ENCODE peak calls at places on chromosomes 1 and 21, in seven cellular contexts. A is fibroblast of lung, Y is foreskin keratinocyte, Q is lower lobe of right lung, F is heart left ventricle, M is K562, C is left ventricle myocardium inferior. L is an unnamed sample.

GRCh38 chr1:242425232-242425631 is 99.3 kb downstream of the PLD5 start:
- DNase-seq in A (no peak), Y (peak; percentile 53), F (no peak), Q (no peak), C (no peak), M (no peak), L (no peak)

GRCh38 chr1:54475357-54476230 is 69.4 kb upstream of the SSBP3 start:
- DNase-seq in Y (no peak), A (no peak), F (no peak), C (no peak), M (no peak), Q (no peak), L (no peak)

GRCh38 chr1:55696181-55696580 is 481.0 kb upstream of the USP24 start:
- DNase-seq in Y (peak; percentile 15), C (no peak), M (no peak), F (peak; percentile 37), Q (no peak), A (peak; percentile 97), L (no peak)

GRCh38 chr1:163983097-163983496 is 575.9 kb upstream of the PBX1 start:
- DNase-seq in F (no peak), Y (no peak), Q (no peak), A (no peak), C (no peak), M (no peak), L (no peak)

GRCh38 chr1:194045416-194045815 is 859.0 kb upstream of the B3GALT2 start:
- DNase-seq in M (no peak), Y (peak; percentile 80), Q (no peak), A (peak; percentile 73), C (no peak), F (no peak), L (no peak)

GRCh38 chr21:45971487-45972352 is 9.8 kb upstream of the COL6A1 start:
- DNase-seq in F (peak; percentile 85), M (no peak), C (peak; percentile 81), Q (peak; percentile 57), A (peak; percentile 56), Y (no peak), L (no peak)

GRCh38 chr1:1621682-1622577 is 6.6 kb downstream of the MIB2 start:
- DNase-seq in Q (no peak), M (no peak), A (peak; percentile 48), F (peak; percentile 18), C (no peak), Y (no peak), L (no peak)

GRCh38 chr1:77010937-77011336 is 143.7 kb downstream of the ST6GALNAC5 start:
- DNase-seq in Y (no peak), Q (no peak), F (no peak), A (no peak), M (no peak), C (no peak), L (no peak)

GRCh38 chr1:227342075-227342829 is 24.0 kb upstream of the CDC42BPA start:
- DNase-seq in F (no peak), Y (no peak), A (no peak), Q (no peak), M (no peak), C (no peak), L (no peak)

GRCh38 chr1:50542362-50542761 is 119.1 kb upstream of the DMRTA2 start:
- DNase-seq in C (no peak), A (peak; percentile 58), Q (no peak), Y (no peak), F (no peak), M (no peak), L (no peak)

GRCh38 chr1:177235350-177235749 is 64.6 kb downstream of the BRINP2 start:
- DNase-seq in C (no peak), Y (no peak), F (no peak), Q (no peak), A (no peak), M (no peak), L (no peak)

GRCh38 chr1:100955322-100955721 is 59.4 kb downstream of the SLC30A7 start:
- DNase-seq in Q (no peak), A (peak; percentile 91), F (no peak), C (no peak), Y (peak; percentile 57), M (no peak), L (no peak)

GRCh38 chr1:100649128-100649527 is 70.4 kb upstream of the VCAM1 start:
- DNase-seq in F (no peak), Q (no peak), M (no peak), C (no peak), A (no peak), Y (no peak), L (no peak)

GRCh38 chr1:232986000-232986922 is 35.9 kb downstream of the NTPCR start:
- DNase-seq in A (no peak), C (no peak), F (no peak), Q (no peak), Y (no peak), M (no peak), L (no peak)

GRCh38 chr1:22044690-22045420 is 7.7 kb upstream of the CDC42 start:
- DNase-seq in Q (no peak), Y (peak; percentile 86), C (no peak), M (no peak), A (peak; percentile 83), F (no peak), L (no peak)

GRCh38 chr1:70863256-70863655 is 184.4 kb downstream of the PTGER3 start:
- DNase-seq in C (no peak), A (no peak), Q (no peak), M (no peak), F (no peak), Y (no peak), L (no peak)

GRCh38 chr1:241253491-241253890 is 103.5 kb downstream of the RGS7 start:
- DNase-seq in M (no peak), F (no peak), Y (peak; percentile 11), C (no peak), Q (no peak), A (peak; percentile 12), L (no peak)

GRCh38 chr1:197250616-197251015 is 17.4 kb upstream of the CRB1 start:
- DNase-seq in A (no peak), Q (no peak), M (no peak), Y (no peak), F (no peak), C (no peak), L (no peak)

GRCh38 chr1:160553778-160554177 is 25.5 kb downstream of the CD84 start:
- DNase-seq in M (no peak), C (no peak), Y (no peak), A (no peak), Q (no peak), F (no peak), L (no peak)

GRCh38 chr1:29490204-29490934 is 254.0 kb downstream of the PTPRU start:
- DNase-seq in F (no peak), A (no peak), M (no peak), C (no peak), Q (no peak), Y (no peak), L (no peak)

GRCh38 chr1:54774820-54775498 is 10.6 kb upstream of the PARS2 start:
- DNase-seq in M (peak; percentile 91), Q (no peak), A (peak; percentile 32), C (no peak), Y (no peak), F (no peak), L (no peak)

DNA sequence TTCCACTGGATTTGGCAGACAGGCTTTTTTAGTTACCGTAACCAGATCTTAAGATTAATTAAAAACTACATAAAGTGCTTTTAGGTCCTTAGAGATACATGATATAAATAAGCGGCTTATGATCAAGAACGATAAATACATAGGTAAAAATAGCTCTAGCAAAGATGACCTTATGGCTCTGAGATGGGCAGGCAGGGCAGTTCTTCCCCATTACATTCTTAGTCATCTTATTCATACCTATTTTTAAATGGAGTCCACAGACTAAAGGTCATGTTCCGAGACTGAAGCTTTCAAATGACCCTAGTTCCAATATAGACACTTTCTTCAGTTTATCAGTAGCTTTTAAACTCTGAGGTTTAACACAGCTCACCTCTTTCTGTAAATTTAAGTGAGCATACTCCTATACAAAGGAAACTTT is 4.3 kb downstream of the MCL1 start:
- DNase-seq in Y (no peak), A (no peak), C (no peak), M (no peak), F (no peak), Q (no peak), L (no peak)
- TF ChIP-seq CTCF in Y (no peak), A (no peak), C (no peak), M (no peak), F (no peak), Q (no peak), L (no peak)

DNA sequence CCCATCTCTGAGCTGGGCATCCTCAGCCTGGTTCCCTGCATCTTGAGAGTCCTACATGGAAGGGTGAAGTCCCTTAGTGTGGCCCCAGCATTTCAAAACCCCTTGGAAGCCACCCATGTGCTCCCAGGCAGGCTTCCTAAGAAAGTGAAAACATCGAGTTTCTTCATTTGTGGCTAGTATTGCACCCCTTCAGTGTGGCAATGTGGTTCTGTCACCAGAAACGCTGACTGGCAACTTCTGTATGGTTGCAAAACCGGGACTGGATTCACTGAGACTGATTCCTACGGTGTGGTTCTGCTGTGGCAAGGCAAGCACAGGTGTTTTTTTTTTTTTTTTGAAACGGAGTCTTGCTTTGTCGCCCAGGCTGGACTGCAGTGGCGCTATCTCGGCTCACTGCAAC is 9.0 kb upstream of the IFNGR2 start:
- DNase-seq in F (peak; percentile 42), C (no peak), M (no peak), Y (no peak), A (no peak), Q (peak; percentile 65), L (no peak)
- H3K4me1 ChIP-seq in F (peaks cover 74% of the 10 kb centered on the region), C (peaks cover 9% of the 10 kb centered on the region), M (no peaks in the 10 kb centered on the region), Y (peaks cover 11% of the 10 kb centered on the region), A (peaks cover 6% of the 10 kb centered on the region), Q (peaks cover 23% of the 10 kb centered on the region), L (no peaks in the 10 kb centered on the region)

GRCh38 chr1:248858891-248859889 is at the start of gene ZNF692:
- DNase-seq in A (peak; percentile 97), C (peak; percentile 98), Y (peak; percentile 89), F (peak; percentile 99), M (peak; percentile 94), Q (peak; percentile 100), L (peak; percentile 95)
- TF ChIP-seq CTCF in A (no peak), C (peak; percentile 16), Y (no peak), F (no peak), M (no peak), Q (no peak), L (no peak)

GRCh38 chr1:198271467-198271866 is 114.7 kb downstream of the NEK7 start:
- DNase-seq in A (no peak), Y (no peak), F (no peak), M (no peak), Q (no peak), C (no peak), L (no peak)

GRCh38 chr1:198269352-198269940 is 112.6 kb downstream of the NEK7 start:
- DNase-seq in C (no peak), M (no peak), Q (no peak), F (no peak), Y (peak; percentile 66), A (peak; percentile 44), L (no peak)

GRCh38 chr1:198270421-198270820 is 113.6 kb downstream of the NEK7 start:
- DNase-seq in A (no peak), C (no peak), F (no peak), M (no peak), Y (no peak), Q (no peak), L (no peak)

GRCh38 chr1:198273901-198274300 is 117.1 kb downstream of the NEK7 start:
- DNase-seq in A (no peak), C (no peak), M (no peak), Q (no peak), Y (no peak), F (no peak), L (no peak)

DNA sequence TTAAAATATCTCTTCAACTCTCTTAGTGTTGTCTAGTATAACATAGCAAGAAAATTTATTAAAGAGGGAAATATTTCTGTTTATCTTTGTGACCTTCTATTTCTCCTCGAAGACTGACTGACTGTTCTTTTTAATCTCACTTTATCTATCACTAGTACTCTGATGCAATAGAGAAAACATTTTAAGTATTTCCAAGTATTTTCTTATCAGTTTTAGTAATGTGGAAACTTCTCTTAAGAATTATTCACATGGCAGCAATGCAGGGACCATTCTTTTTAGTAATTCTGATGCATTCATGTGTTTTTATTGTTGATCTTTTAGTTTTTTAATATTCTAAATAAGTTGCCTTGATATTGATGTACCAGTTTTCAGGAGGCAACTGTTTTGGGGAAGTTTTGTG is 115.7 kb downstream of the NEK7 start:
- DNase-seq in F (no peak), C (no peak), M (no peak), A (peak; percentile 80), Q (no peak), Y (no peak), L (no peak)
- H3K4me1 ChIP-seq in F (peaks cover 49% of the 10 kb centered on the region), C (peaks cover 90% of the 10 kb centered on the region), M (no peaks in the 10 kb centered on the region), A (no peaks in the 10 kb centered on the region), Q (peaks cover 39% of the 10 kb centered on the region), Y (peaks cover 31% of the 10 kb centered on the region), L (no peaks in the 10 kb centered on the region)